ENCODE peak calls at places on chromosomes 5 and 9, in six cellular contexts. D is mammary epithelial cell; H is naive thymus-derived CD4-positive, alpha-beta T cell; F is endodermal cell; R is sigmoid colon; Z is heart right ventricle. A is an unnamed sample. For H3K4me1, the result is how much of the 10 kb centered on the place peaks cover.

GRCh38 chr9:76530458-76531100 is 71.6 kb downstream of the GCNT1 start:
- DNase-seq in D (no peak), Z (no peak), R (no peak), H (no peak), F (no peak), A (peak)

GRCh38 chr9:99870126-99870525 is 36.3 kb upstream of the STX17 start:
- DNase-seq in D (no peak), Z (no peak), F (no peak), R (no peak), H (no peak), A (no peak)

GRCh38 chr9:17978773-17979172 is 399.9 kb downstream of the SH3GL2 start:
- DNase-seq in D (no peak), F (no peak), H (no peak), R (no peak), Z (no peak), A (no peak)

GRCh38 chr9:112844771-112845542 is 45.7 kb downstream of the SLC46A2 start:
- DNase-seq in H (peak), R (peak), Z (peak), D (peak), F (peak), A (peak)

GRCh38 chr5:103295424-103295823 is 36.9 kb downstream of the MACIR start:
- DNase-seq in Z (no peak), H (no peak), F (no peak), R (no peak), D (no peak), A (no peak)

GRCh38 chr5:61232490-61232889 is 70.2 kb upstream of the SMIM15 start:
- DNase-seq in Z (peak), R (no peak), D (no peak), F (no peak), H (no peak), A (no peak)

GRCh38 chr9:132614324-132614723 is 31.9 kb downstream of the BARHL1 start:
- DNase-seq in D (no peak), H (no peak), Z (no peak), F (no peak), R (no peak), A (no peak)

GRCh38 chr5:112555691-112556090 is 136.6 kb upstream of the EPB41L4A start:
- DNase-seq in D (no peak), Z (no peak), F (no peak), H (no peak), R (no peak), A (no peak)

GRCh38 chr9:114287763-114288232 is 35.1 kb upstream of the ORM1 start:
- DNase-seq in F (no peak), R (peak), Z (no peak), D (no peak), H (no peak), A (peak)

GRCh38 chr5:55427157-55427556 is 107.6 kb downstream of the PLPP1 start:
- DNase-seq in Z (peak), R (no peak), H (no peak), D (peak), F (no peak), A (peak)

GRCh38 chr5:55432549-55432948 is 102.2 kb downstream of the PLPP1 start:
- DNase-seq in R (no peak), Z (no peak), D (no peak), F (no peak), H (no peak), A (no peak)

GRCh38 chr5:55429221-55429620 is 105.5 kb downstream of the PLPP1 start:
- DNase-seq in D (no peak), H (no peak), R (no peak), F (no peak), Z (no peak), A (no peak)

GRCh38 chr5:55426455-55426854 is 108.3 kb downstream of the PLPP1 start:
- DNase-seq in H (no peak), D (no peak), F (no peak), R (no peak), Z (no peak), A (no peak)

DNA sequence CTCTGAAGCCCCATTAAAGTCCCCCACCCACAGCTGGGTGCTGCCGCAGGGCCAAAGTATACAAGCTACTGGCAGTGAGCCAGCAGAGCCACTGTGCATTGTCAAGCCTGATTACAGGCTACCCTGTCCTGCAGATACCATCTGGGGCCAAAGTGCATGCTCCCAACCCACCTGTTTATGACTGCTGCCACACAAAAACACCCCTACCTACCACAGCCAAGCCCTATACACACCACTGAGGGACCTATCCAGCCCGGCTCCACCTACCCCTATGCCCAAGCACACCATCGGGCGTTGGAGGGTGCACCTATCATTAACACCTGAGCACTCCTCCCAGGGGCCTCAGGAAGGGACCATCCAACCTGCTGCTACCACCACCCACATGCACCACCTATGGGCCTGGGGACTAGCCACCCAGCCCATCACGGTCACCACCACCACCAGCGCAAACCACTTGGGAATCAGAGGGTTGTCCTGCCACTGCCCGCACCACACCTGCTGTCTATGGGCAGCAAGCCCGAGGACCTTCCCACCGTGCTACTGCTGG is 105.0 kb downstream of the PLPP1 start:
- DNase-seq in F (no peak), Z (no peak), D (no peak), H (no peak), R (no peak), A (no peak)
- H3K4me3 ChIP-seq in F (no peak), Z (no peak), D (no peak), H (no peak), R (no peak), A (no peak)

GRCh38 chr5:133952729-133953567 is 15.5 kb downstream of the C5orf15 start:
- DNase-seq in R (peak), H (no peak), D (no peak), Z (peak), F (peak), A (peak)

GRCh38 chr5:133957591-133957990 is 10.8 kb downstream of the C5orf15 start:
- DNase-seq in F (no peak), H (no peak), R (no peak), Z (no peak), D (no peak), A (no peak)

GRCh38 chr5:133957080-133957479 is 11.3 kb downstream of the C5orf15 start:
- DNase-seq in H (no peak), Z (no peak), F (no peak), D (no peak), R (no peak), A (no peak)

GRCh38 chr5:133950821-133951612 is 17.4 kb downstream of the C5orf15 start:
- DNase-seq in H (no peak), R (no peak), D (no peak), F (peak), Z (peak), A (no peak)

DNA sequence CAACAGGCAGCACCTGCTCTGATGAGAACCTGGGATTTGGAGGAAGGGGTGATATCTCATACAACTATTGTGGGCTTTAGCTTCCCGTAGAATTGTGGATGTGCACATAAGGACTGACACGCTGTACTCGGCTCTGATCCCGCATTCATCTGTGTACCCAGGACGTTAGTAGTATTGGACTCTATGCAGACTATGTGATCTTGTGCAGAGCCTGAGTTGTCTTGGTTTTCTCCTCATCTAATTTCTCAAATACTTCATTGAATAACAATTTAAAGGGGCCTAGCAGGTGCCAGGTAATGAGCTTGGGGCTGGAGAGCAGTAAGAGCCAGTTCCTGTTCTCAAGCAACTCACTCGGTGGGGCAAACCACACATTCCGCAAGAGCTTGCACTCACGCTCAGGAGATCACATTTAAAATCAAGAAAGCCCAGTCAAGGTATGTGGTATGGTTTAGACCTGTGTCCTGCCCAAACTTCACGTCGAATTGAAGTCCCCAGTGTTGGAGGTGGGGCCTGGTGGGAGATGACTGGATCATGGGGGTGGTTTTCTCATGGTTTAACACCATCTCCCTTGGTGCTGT is 14.8 kb downstream of the C5orf15 start:
- DNase-seq in H (no peak), Z (no peak), R (no peak), D (no peak), F (no peak), A (no peak)
- H3K4me1 ChIP-seq in H (under half), Z (under half), R (under half), D (under half), F (under half), A (under half)

GRCh38 chr5:110088676-110089436 is 399.1 kb downstream of the MAN2A1 start:
- DNase-seq in H (no peak), D (peak), F (no peak), R (no peak), Z (no peak), A (no peak)
- H3K4me3 ChIP-seq in H (no peak), D (no peak), F (no peak), R (no peak), Z (no peak), A (no peak)

GRCh38 chr5:107515521-107515920 is 155.2 kb downstream of the EFNA5 start:
- DNase-seq in R (no peak), D (no peak), Z (no peak), H (no peak), F (no peak), A (no peak)

GRCh38 chr5:107514305-107514704 is 156.4 kb downstream of the EFNA5 start:
- DNase-seq in R (no peak), D (peak), H (no peak), Z (no peak), F (no peak), A (no peak)

GRCh38 chr5:107517185-107517868 is 153.4 kb downstream of the EFNA5 start:
- DNase-seq in F (no peak), R (no peak), Z (no peak), D (peak), H (no peak), A (no peak)

GRCh38 chr5:107518219-107519015 is 152.3 kb downstream of the EFNA5 start:
- DNase-seq in Z (no peak), R (no peak), F (no peak), H (no peak), D (no peak), A (no peak)

GRCh38 chr5:107516452-107517184 is 154.1 kb downstream of the EFNA5 start:
- DNase-seq in Z (no peak), R (no peak), H (no peak), F (no peak), D (no peak), A (no peak)
- H3K4me1 ChIP-seq in Z (under half), R (under half), H (under half), F (under half), D (under half), A (under half)

DNA sequence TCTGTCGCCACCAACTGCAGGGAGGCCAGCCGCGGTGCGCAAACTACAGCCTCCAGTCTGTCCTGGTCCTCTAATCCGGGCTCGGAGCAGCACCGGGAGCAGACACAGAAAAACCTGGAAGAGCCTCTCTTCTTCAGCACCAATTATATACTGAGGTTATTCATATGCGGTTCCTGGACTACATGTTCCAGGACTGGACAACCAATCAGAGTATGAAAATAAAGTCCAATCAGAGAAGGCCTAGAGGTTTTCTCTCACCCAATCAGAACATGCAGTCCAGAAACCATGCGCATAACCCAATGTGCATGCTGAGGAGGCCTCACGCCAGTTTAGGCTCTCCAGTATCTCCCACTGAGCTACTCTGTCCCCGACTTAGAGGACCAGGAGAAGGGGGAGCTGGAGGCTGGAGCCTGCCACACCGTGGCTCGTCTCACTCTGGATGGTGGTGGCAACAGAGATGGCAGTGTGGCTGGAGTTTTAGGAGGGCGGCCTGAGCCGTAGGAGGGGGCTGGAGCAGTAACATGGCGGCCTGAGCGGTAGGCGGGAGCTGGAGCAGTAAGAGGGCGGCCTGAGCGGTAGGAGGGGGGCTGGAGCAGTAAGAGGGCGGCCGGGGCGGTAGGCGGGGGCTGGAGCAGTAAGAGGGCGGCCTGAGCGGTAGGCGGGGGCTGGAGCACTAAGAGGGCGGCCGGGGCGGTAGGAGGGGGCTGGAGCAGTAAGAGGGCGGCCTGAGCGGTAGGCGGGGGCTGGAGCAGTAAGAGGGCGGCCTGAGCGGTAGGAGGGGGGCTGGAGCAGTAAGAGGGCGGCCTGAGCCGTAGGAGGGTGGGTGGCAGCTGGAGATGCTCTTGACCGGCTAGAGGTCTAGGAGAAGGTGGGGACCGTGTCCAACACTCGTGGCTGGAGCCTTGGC is 20.4 kb upstream of the TRIM52 start:
- DNase-seq in F (peak), H (no peak), Z (no peak), D (no peak), R (no peak), A (no peak)
- H3K4me3 ChIP-seq in F (peak), H (no peak), Z (no peak), D (no peak), R (no peak), A (no peak)

GRCh38 chr9:104774132-104774531 is 10.2 kb downstream of the NIPSNAP3B start:
- DNase-seq in F (no peak), H (no peak), R (no peak), D (no peak), Z (no peak), A (no peak)
- H3K4me1 ChIP-seq in F (under half), H (under half), R (under half), D (under half), Z (under half), A (under half)

GRCh38 chr5:151021771-151022170 is 1.4 kb downstream of the GPX3 start:
- DNase-seq in D (no peak), Z (no peak), F (no peak), H (no peak), R (no peak), A (no peak)

GRCh38 chr5:151023047-151023615 is 2.7 kb downstream of the GPX3 start:
- DNase-seq in F (no peak), Z (peak), D (no peak), H (no peak), R (no peak), A (peak)

GRCh38 chr5:151024440-151024839 is 4.0 kb downstream of the GPX3 start:
- DNase-seq in Z (no peak), D (no peak), R (no peak), H (no peak), F (no peak), A (no peak)

GRCh38 chr5:151023651-151024050 is 3.3 kb downstream of the GPX3 start:
- DNase-seq in D (peak), Z (peak), F (no peak), R (peak), H (no peak), A (peak)

GRCh38 chr5:151022511-151023018 is 2.2 kb downstream of the GPX3 start:
- DNase-seq in F (no peak), D (peak), Z (peak), H (no peak), R (no peak), A (peak)
- H3K4me3 ChIP-seq in F (no peak), D (no peak), Z (no peak), H (no peak), R (peak), A (no peak)

DNA sequence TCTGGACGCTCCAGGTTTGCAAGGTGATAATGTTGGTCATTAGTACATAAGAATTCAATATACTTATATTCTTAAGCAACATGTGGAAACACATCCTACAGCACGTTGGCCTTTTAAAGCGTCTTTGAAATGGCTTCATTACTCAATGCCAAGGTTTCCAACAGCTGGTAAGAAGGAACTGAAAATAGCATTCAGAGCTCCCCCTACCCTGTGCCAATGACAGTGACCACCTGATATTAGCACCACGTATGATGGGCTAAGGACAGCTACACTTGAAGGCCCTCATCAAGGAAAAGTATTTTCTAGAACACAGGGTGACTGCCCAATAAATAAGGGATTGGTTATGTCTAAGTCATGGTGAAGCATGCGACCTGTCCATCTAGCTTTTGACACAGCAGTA is 9.9 kb downstream of the ZNF622 start:
- DNase-seq in F (no peak), Z (no peak), D (no peak), R (no peak), H (no peak), A (no peak)
- H3K4me1 ChIP-seq in F (under half), Z (under half), D (under half), R (under half), H (under half), A (under half)

A was measured in aorta.